ENCODE peak calls at places on chromosome 21, in six cellular contexts. One of them, this sample, is unnamed.

GRCh38 chr21:34557261-34557660 is 45.3 kb upstream of the KCNE1 start:
- ATAC-seq in upper lobe of left lung: no peak
- ATAC-seq in HepG2: no peak
- ATAC-seq in K562: no peak
- ATAC-seq in GM12878: no peak
- ATAC-seq in A549: no peak
- ATAC-seq in this sample: no peak

GRCh38 chr21:42983102-42983501 is 8.7 kb downstream of the PKNOX1 start:
- ATAC-seq in upper lobe of left lung: no peak
- ATAC-seq in HepG2: no peak
- ATAC-seq in K562: no peak
- ATAC-seq in GM12878: peak; percentile 75
- ATAC-seq in A549: no peak
- ATAC-seq in this sample: no peak

GRCh38 chr21:25191141-25191540 is 416.1 kb downstream of the MRPL39 start:
- ATAC-seq in upper lobe of left lung: no peak
- ATAC-seq in HepG2: no peak
- ATAC-seq in K562: no peak
- ATAC-seq in GM12878: peak; percentile 72
- ATAC-seq in A549: no peak
- ATAC-seq in this sample: no peak

GRCh38 chr21:26421724-26422123 is 151.4 kb downstream of the CYYR1 start:
- ATAC-seq in upper lobe of left lung: no peak
- ATAC-seq in HepG2: no peak
- ATAC-seq in K562: no peak
- ATAC-seq in GM12878: no peak
- ATAC-seq in A549: no peak
- ATAC-seq in this sample: no peak

GRCh38 chr21:42400525-42400924 is 3.2 kb upstream of the UBASH3A start:
- ATAC-seq in upper lobe of left lung: no peak
- ATAC-seq in HepG2: no peak
- ATAC-seq in K562: no peak
- ATAC-seq in GM12878: peak; percentile 82
- ATAC-seq in A549: no peak
- ATAC-seq in this sample: no peak

GRCh38 chr21:16572032-16572431 is 842.2 kb downstream of the USP25 start:
- ATAC-seq in upper lobe of left lung: no peak
- ATAC-seq in HepG2: no peak
- ATAC-seq in K562: no peak
- ATAC-seq in GM12878: no peak
- ATAC-seq in A549: no peak
- ATAC-seq in this sample: no peak

GRCh38 chr21:29166853-29167252 is 36.4 kb downstream of the MAP3K7CL start:
- ATAC-seq in upper lobe of left lung: no peak
- ATAC-seq in HepG2: no peak
- ATAC-seq in K562: no peak
- ATAC-seq in GM12878: no peak
- ATAC-seq in A549: no peak
- ATAC-seq in this sample: no peak

GRCh38 chr21:14616303-14617039 is 70.4 kb upstream of the SAMSN1 start:
- ATAC-seq in upper lobe of left lung: no peak
- ATAC-seq in HepG2: no peak
- ATAC-seq in K562: peak; percentile 39
- ATAC-seq in GM12878: no peak
- ATAC-seq in A549: no peak
- ATAC-seq in this sample: no peak

GRCh38 chr21:33232640-33233039 is 2.9 kb downstream of the IFNAR2 start:
- ATAC-seq in upper lobe of left lung: no peak
- ATAC-seq in HepG2: no peak
- ATAC-seq in K562: no peak
- ATAC-seq in GM12878: peak; percentile 3
- ATAC-seq in A549: no peak
- ATAC-seq in this sample: no peak

GRCh38 chr21:41068411-41069304 is 99.3 kb upstream of the BACE2 start:
- ATAC-seq in upper lobe of left lung: peak; percentile 85
- ATAC-seq in HepG2: peak; percentile 98
- ATAC-seq in K562: peak; percentile 97
- ATAC-seq in GM12878: peak; percentile 58
- ATAC-seq in A549: peak; percentile 95
- ATAC-seq in this sample: peak; percentile 85

GRCh38 chr21:35682874-35683549 is 377.3 kb downstream of the SETD4 start:
- ATAC-seq in upper lobe of left lung: no peak
- ATAC-seq in HepG2: no peak
- ATAC-seq in K562: no peak
- ATAC-seq in GM12878: no peak
- ATAC-seq in A549: no peak
- ATAC-seq in this sample: no peak

GRCh38 chr21:31132574-31133242 is 94.4 kb upstream of the KRTAP19-8 start:
- ATAC-seq in upper lobe of left lung: no peak
- ATAC-seq in HepG2: no peak
- ATAC-seq in K562: no peak
- ATAC-seq in GM12878: peak; percentile 85
- ATAC-seq in A549: no peak
- ATAC-seq in this sample: no peak

GRCh38 chr21:43727571-43728466 is 8.9 kb downstream of the PDXK start:
- ATAC-seq in upper lobe of left lung: peak; percentile 64
- ATAC-seq in HepG2: peak; percentile 45
- ATAC-seq in K562: peak; percentile 33
- ATAC-seq in GM12878: peak; percentile 32
- ATAC-seq in A549: peak; percentile 66
- ATAC-seq in this sample: peak; percentile 29

GRCh38 chr21:7917729-7918128 is 2603.7 kb upstream of the TPTE start:
- ATAC-seq in upper lobe of left lung: peak; percentile 49
- ATAC-seq in HepG2: no peak
- ATAC-seq in K562: no peak
- ATAC-seq in GM12878: no peak
- ATAC-seq in A549: no peak
- ATAC-seq in this sample: no peak

GRCh38 chr21:17467392-17467791 is 45.5 kb upstream of the CXADR start:
- ATAC-seq in upper lobe of left lung: no peak
- ATAC-seq in HepG2: no peak
- ATAC-seq in K562: no peak
- ATAC-seq in GM12878: no peak
- ATAC-seq in A549: no peak
- ATAC-seq in this sample: no peak

GRCh38 chr21:42426876-42427480 is 23.3 kb downstream of the UBASH3A start:
- ATAC-seq in upper lobe of left lung: no peak
- ATAC-seq in HepG2: no peak
- ATAC-seq in K562: no peak
- ATAC-seq in GM12878: no peak
- ATAC-seq in A549: no peak
- ATAC-seq in this sample: no peak

GRCh38 chr21:43805275-43805800 is 16.0 kb downstream of the RRP1 start:
- ATAC-seq in upper lobe of left lung: no peak
- ATAC-seq in HepG2: no peak
- ATAC-seq in K562: peak; percentile 58
- ATAC-seq in GM12878: peak; percentile 94
- ATAC-seq in A549: no peak
- ATAC-seq in this sample: no peak

GRCh38 chr21:29213513-29214385 is 83.3 kb downstream of the MAP3K7CL start:
- ATAC-seq in upper lobe of left lung: no peak
- ATAC-seq in HepG2: no peak
- ATAC-seq in K562: no peak
- ATAC-seq in GM12878: no peak
- ATAC-seq in A549: no peak
- ATAC-seq in this sample: no peak

GRCh38 chr21:38590449-38590848 is 92.2 kb upstream of the ERG start:
- ATAC-seq in upper lobe of left lung: no peak
- ATAC-seq in HepG2: no peak
- ATAC-seq in K562: no peak
- ATAC-seq in GM12878: no peak
- ATAC-seq in A549: no peak
- ATAC-seq in this sample: no peak

GRCh38 chr21:38596264-38597042 is 98.2 kb upstream of the ERG start:
- ATAC-seq in upper lobe of left lung: no peak
- ATAC-seq in HepG2: peak; percentile 77
- ATAC-seq in K562: no peak
- ATAC-seq in GM12878: no peak
- ATAC-seq in A549: no peak
- ATAC-seq in this sample: no peak

DNA sequence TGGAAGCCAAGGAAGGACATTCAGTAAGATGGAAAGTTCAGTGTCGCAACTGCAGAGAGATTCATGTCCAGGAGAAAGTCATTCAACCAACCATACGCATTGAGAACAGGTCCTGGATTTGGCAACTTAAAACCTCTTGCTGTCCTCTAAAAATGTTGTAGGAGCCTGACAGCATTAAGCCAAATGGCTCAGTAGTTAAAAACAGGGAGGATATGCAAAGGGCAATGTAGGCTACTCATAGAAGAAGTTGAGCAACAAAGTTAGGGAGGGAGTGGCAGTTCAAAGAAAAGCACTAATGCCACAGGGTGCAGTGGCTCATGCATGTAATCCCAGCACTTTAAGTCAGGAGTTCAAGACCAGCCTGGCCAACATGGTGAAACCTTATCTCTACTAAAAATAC is 92.9 kb upstream of the ERG start:
- ATAC-seq in upper lobe of left lung: no peak
- ATAC-seq in HepG2: no peak
- ATAC-seq in K562: no peak
- ATAC-seq in GM12878: no peak
- ATAC-seq in A549: no peak
- ATAC-seq in this sample: peak; percentile 76
- TF ChIP-seq EP300 in upper lobe of left lung: no peak
- TF ChIP-seq EP300 in HepG2: no peak
- TF ChIP-seq EP300 in K562: no peak
- TF ChIP-seq EP300 in GM12878: no peak
- TF ChIP-seq EP300 in A549: no peak
- TF ChIP-seq EP300 in this sample: no peak

DNA sequence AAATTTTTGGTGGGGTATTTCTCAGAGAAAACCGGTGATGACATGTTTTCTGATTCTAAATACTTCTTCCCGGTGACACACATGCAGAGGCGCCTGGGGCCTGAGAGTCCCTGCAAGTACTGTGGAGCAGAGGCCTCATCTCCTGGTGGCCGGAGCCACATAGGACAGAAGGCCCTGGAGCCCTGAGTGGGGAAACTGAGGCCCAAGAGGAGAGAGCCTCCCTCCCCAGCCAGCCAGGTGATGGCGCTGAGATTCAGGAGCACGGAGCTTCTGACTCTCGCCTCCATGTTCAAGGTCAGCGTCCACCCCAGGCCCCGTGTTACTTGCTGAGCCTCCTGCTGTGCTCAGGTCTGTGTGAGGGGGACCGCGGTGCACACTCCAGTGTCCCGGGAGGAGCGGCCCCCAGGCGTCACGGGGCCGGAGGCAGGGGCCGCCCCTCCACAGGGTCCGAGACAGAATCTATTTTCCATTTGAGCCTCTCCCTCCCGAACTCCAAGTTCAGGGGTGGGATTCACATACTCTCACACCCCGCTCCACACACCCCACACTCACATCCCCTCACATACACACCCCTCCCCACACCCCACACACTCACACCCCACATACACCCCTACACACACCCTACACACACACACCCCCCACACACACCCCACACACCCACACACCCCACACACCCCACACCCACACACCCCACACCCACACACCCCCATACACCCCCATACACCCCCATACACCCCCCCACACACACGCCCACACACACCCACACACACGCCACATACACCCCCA is 43.8 kb downstream of the SLX9 start:
- ATAC-seq in upper lobe of left lung: no peak
- ATAC-seq in HepG2: no peak
- ATAC-seq in K562: no peak
- ATAC-seq in GM12878: no peak
- ATAC-seq in A549: no peak
- ATAC-seq in this sample: no peak
- H3K4me1 ChIP-seq in upper lobe of left lung: no peaks in the 10 kb centered on the region
- H3K4me1 ChIP-seq in HepG2: peaks cover 79% of the 10 kb centered on the region
- H3K4me1 ChIP-seq in K562: peaks cover 72% of the 10 kb centered on the region
- H3K4me1 ChIP-seq in GM12878: no peaks in the 10 kb centered on the region
- H3K4me1 ChIP-seq in A549: peaks cover 8% of the 10 kb centered on the region
- H3K4me1 ChIP-seq in this sample: peaks cover 43% of the 10 kb centered on the region

DNA sequence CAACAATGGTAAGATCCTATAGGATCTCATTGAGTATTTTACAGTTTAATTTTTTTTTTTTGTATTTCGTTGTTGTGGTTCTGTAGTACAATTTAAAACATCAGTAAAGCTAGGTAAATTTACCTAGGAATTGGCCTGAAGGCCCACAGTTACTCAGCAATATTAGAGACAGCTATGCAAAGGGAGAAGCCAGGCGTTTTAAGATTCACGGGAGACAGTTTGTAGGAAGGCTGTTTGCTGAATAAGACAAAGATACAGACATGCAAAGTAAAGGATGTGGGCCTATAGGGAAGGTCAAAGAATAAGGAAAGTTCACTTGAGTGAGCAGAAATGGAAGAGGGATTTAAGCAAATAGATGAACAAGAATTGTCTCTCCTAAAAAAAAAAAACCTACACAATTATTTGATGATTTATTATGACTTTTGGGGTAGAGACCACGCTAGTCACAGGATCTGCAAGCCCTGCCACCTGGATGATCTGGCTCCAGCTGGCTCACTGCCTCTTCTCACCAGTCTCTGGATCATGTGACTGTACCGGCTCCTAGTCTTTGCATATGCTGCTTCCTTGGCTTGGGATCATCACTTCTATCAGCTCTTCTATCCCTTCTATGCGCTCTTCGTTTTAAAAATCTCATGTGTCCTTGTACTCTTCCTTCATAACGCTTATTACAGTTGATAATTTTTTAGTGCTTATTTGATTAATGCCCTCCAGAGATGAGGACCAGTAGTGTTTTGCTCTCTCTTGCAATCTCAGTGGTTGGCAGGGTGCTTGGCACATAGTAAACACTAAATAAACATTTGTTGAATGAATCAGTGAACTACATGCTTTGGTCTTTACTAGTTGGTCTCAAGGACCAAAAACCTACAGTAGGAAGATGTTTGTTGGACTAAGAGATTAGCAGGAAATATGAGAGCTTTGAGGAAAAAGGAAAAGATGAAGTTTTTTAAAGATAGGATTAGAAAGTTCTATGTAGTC is 14.1 kb downstream of the DYRK1A start:
- ATAC-seq in upper lobe of left lung: no peak
- ATAC-seq in HepG2: no peak
- ATAC-seq in K562: peak; percentile 14
- ATAC-seq in GM12878: no peak
- ATAC-seq in A549: peak; percentile 54
- ATAC-seq in this sample: no peak
- H3K4me3 ChIP-seq in upper lobe of left lung: no peak overlapping the region
- H3K4me3 ChIP-seq in HepG2: no peak overlapping the region
- H3K4me3 ChIP-seq in K562: no peak overlapping the region
- H3K4me3 ChIP-seq in GM12878: no peak overlapping the region
- H3K4me3 ChIP-seq in A549: no peak overlapping the region
- H3K4me3 ChIP-seq in this sample: no peak overlapping the region

GRCh38 chr21:28113718-28114117 is 879.0 kb downstream of the LTN1 start:
- ATAC-seq in upper lobe of left lung: no peak
- ATAC-seq in HepG2: no peak
- ATAC-seq in K562: no peak
- ATAC-seq in GM12878: no peak
- ATAC-seq in A549: no peak
- ATAC-seq in this sample: no peak

GRCh38 chr21:28111151-28111619 is 881.5 kb downstream of the LTN1 start:
- ATAC-seq in upper lobe of left lung: peak; percentile 55
- ATAC-seq in HepG2: no peak
- ATAC-seq in K562: no peak
- ATAC-seq in GM12878: no peak
- ATAC-seq in A549: no peak
- ATAC-seq in this sample: peak; percentile 91

GRCh38 chr21:28106370-28106890 is 886.2 kb downstream of the LTN1 start:
- ATAC-seq in upper lobe of left lung: no peak
- ATAC-seq in HepG2: no peak
- ATAC-seq in K562: no peak
- ATAC-seq in GM12878: no peak
- ATAC-seq in A549: no peak
- ATAC-seq in this sample: no peak

GRCh38 chr21:28104346-28104745 is 888.3 kb downstream of the LTN1 start:
- ATAC-seq in upper lobe of left lung: no peak
- ATAC-seq in HepG2: no peak
- ATAC-seq in K562: no peak
- ATAC-seq in GM12878: no peak
- ATAC-seq in A549: no peak
- ATAC-seq in this sample: no peak

GRCh38 chr21:28110074-28110473 is 882.6 kb downstream of the LTN1 start:
- ATAC-seq in upper lobe of left lung: no peak
- ATAC-seq in HepG2: no peak
- ATAC-seq in K562: no peak
- ATAC-seq in GM12878: no peak
- ATAC-seq in A549: no peak
- ATAC-seq in this sample: no peak
- TF ChIP-seq EP300 in upper lobe of left lung: no peak
- TF ChIP-seq EP300 in HepG2: no peak
- TF ChIP-seq EP300 in K562: no peak
- TF ChIP-seq EP300 in GM12878: no peak
- TF ChIP-seq EP300 in A549: no peak
- TF ChIP-seq EP300 in this sample: no peak

This sample was measured in gastroesophageal sphincter.